ENCODE peak calls at places on chromosomes 7 and 10, in four cellular contexts. One of them, this sample, is unnamed.

GRCh38 chr10:92995509-92995908 is 65.1 kb upstream of the CYP26C1 start:
- DNase-seq in AG10803: no peak
- DNase-seq in cardiac fibroblast: no peak
- DNase-seq in heart right ventricle: no peak
- DNase-seq in this sample: no peak

GRCh38 chr7:50209461-50210161 is 94.9 kb upstream of the IKZF1 start:
- DNase-seq in AG10803: no peak
- DNase-seq in cardiac fibroblast: no peak
- DNase-seq in heart right ventricle: no peak
- DNase-seq in this sample: no peak

GRCh38 chr10:10910634-10911033 is 107.0 kb upstream of the CELF2 start:
- DNase-seq in AG10803: no peak
- DNase-seq in cardiac fibroblast: no peak
- DNase-seq in heart right ventricle: no peak
- DNase-seq in this sample: no peak

GRCh38 chr7:5636914-5637313 is 144.5 kb downstream of the RNF216 start:
- DNase-seq in AG10803: peak
- DNase-seq in cardiac fibroblast: peak
- DNase-seq in heart right ventricle: peak
- DNase-seq in this sample: peak

GRCh38 chr7:156074982-156075615 is 262.8 kb upstream of the SHH start:
- DNase-seq in heart right ventricle: no peak
- DNase-seq in cardiac fibroblast: no peak
- DNase-seq in AG10803: no peak
- DNase-seq in this sample: no peak

GRCh38 chr10:29142516-29143314 is 146.2 kb upstream of the LYZL1 start:
- DNase-seq in AG10803: no peak
- DNase-seq in heart right ventricle: no peak
- DNase-seq in cardiac fibroblast: no peak
- DNase-seq in this sample: no peak

GRCh38 chr10:8586504-8586903 is 532.0 kb downstream of the GATA3 start:
- DNase-seq in heart right ventricle: no peak
- DNase-seq in AG10803: no peak
- DNase-seq in cardiac fibroblast: no peak
- DNase-seq in this sample: no peak

GRCh38 chr7:47580175-47580701 is 1.7 kb downstream of the TNS3 start:
- DNase-seq in cardiac fibroblast: peak
- DNase-seq in heart right ventricle: no peak
- DNase-seq in AG10803: no peak
- DNase-seq in this sample: no peak

GRCh38 chr7:154171422-154171821 is 119.2 kb downstream of the DPP6 start:
- DNase-seq in cardiac fibroblast: no peak
- DNase-seq in heart right ventricle: no peak
- DNase-seq in AG10803: no peak
- DNase-seq in this sample: no peak

GRCh38 chr7:90752051-90752450 is 155.9 kb downstream of the CDK14 start:
- DNase-seq in heart right ventricle: no peak
- DNase-seq in cardiac fibroblast: no peak
- DNase-seq in AG10803: no peak
- DNase-seq in this sample: no peak

GRCh38 chr7:90749262-90749661 is 153.1 kb downstream of the CDK14 start:
- DNase-seq in heart right ventricle: no peak
- DNase-seq in cardiac fibroblast: no peak
- DNase-seq in AG10803: no peak
- DNase-seq in this sample: no peak

GRCh38 chr7:90751595-90751994 is 155.5 kb downstream of the CDK14 start:
- DNase-seq in heart right ventricle: no peak
- DNase-seq in AG10803: no peak
- DNase-seq in cardiac fibroblast: no peak
- DNase-seq in this sample: no peak

GRCh38 chr7:90747521-90747920 is 151.4 kb downstream of the CDK14 start:
- DNase-seq in cardiac fibroblast: no peak
- DNase-seq in heart right ventricle: no peak
- DNase-seq in AG10803: no peak
- DNase-seq in this sample: no peak

DNA sequence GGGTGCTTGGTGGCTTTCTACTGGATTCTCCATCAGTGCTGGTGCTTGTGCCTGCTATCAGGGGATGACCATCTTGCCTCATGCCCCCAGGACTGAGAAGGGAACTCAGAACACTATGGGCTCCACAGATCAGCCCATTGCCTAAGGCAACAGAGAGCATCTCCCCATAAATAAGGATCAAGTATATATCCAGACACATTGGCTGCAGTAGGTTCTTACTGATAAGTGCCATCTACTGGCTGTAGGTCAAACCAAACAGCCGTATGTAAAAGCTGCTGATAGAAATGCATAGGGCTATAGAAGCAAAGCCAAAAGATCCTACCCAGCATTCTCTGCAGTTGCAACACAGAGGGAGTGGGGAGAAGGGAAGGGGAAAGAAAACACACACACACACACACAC is 153.7 kb downstream of the CDK14 start:
- DNase-seq in heart right ventricle: no peak
- DNase-seq in cardiac fibroblast: no peak
- DNase-seq in AG10803: peak
- DNase-seq in this sample: no peak
- TF ChIP-seq CTCF in heart right ventricle: no peak
- TF ChIP-seq CTCF in cardiac fibroblast: peak
- TF ChIP-seq CTCF in AG10803: peak
- TF ChIP-seq CTCF in this sample: peak

GRCh38 chr7:69211336-69211735 is 386.9 kb upstream of the AUTS2 start:
- DNase-seq in AG10803: no peak
- DNase-seq in cardiac fibroblast: no peak
- DNase-seq in heart right ventricle: no peak
- DNase-seq in this sample: no peak

GRCh38 chr7:69208848-69209247 is 389.4 kb upstream of the AUTS2 start:
- DNase-seq in AG10803: no peak
- DNase-seq in heart right ventricle: no peak
- DNase-seq in cardiac fibroblast: no peak
- DNase-seq in this sample: no peak

GRCh38 chr7:69213882-69214281 is 384.4 kb upstream of the AUTS2 start:
- DNase-seq in cardiac fibroblast: no peak
- DNase-seq in AG10803: peak
- DNase-seq in heart right ventricle: no peak
- DNase-seq in this sample: no peak

GRCh38 chr7:69211739-69212138 is 386.5 kb upstream of the AUTS2 start:
- DNase-seq in heart right ventricle: no peak
- DNase-seq in cardiac fibroblast: no peak
- DNase-seq in AG10803: no peak
- DNase-seq in this sample: no peak
- TF ChIP-seq CTCF in heart right ventricle: no peak
- TF ChIP-seq CTCF in cardiac fibroblast: no peak
- TF ChIP-seq CTCF in AG10803: no peak
- TF ChIP-seq CTCF in this sample: no peak

GRCh38 chr7:54841772-54842707 is 83.0 kb upstream of the SEC61G start:
- DNase-seq in cardiac fibroblast: peak
- DNase-seq in heart right ventricle: peak
- DNase-seq in AG10803: peak
- DNase-seq in this sample: peak
- TF ChIP-seq CTCF in cardiac fibroblast: peak
- TF ChIP-seq CTCF in heart right ventricle: peak
- TF ChIP-seq CTCF in AG10803: peak
- TF ChIP-seq CTCF in this sample: peak

GRCh38 chr10:15168781-15169554 is 475 bp upstream of the NMT2 start:
- DNase-seq in AG10803: peak
- DNase-seq in cardiac fibroblast: peak
- DNase-seq in heart right ventricle: peak
- DNase-seq in this sample: peak

GRCh38 chr10:15167411-15168295 is 840 bp downstream of the NMT2 start:
- DNase-seq in heart right ventricle: peak
- DNase-seq in cardiac fibroblast: peak
- DNase-seq in AG10803: peak
- DNase-seq in this sample: no peak

GRCh38 chr10:15166325-15166724 is 2.2 kb downstream of the NMT2 start:
- DNase-seq in AG10803: no peak
- DNase-seq in cardiac fibroblast: no peak
- DNase-seq in heart right ventricle: no peak
- DNase-seq in this sample: no peak

GRCh38 chr10:15169555-15170407 is 1.3 kb upstream of the NMT2 start:
- DNase-seq in cardiac fibroblast: no peak
- DNase-seq in heart right ventricle: peak
- DNase-seq in AG10803: peak
- DNase-seq in this sample: no peak

GRCh38 chr10:15168296-15168780 is at the start of gene NMT2:
- DNase-seq in AG10803: no peak
- DNase-seq in cardiac fibroblast: no peak
- DNase-seq in heart right ventricle: peak
- DNase-seq in this sample: no peak
- TF ChIP-seq CTCF in AG10803: peak
- TF ChIP-seq CTCF in cardiac fibroblast: peak
- TF ChIP-seq CTCF in heart right ventricle: peak
- TF ChIP-seq CTCF in this sample: peak

DNA sequence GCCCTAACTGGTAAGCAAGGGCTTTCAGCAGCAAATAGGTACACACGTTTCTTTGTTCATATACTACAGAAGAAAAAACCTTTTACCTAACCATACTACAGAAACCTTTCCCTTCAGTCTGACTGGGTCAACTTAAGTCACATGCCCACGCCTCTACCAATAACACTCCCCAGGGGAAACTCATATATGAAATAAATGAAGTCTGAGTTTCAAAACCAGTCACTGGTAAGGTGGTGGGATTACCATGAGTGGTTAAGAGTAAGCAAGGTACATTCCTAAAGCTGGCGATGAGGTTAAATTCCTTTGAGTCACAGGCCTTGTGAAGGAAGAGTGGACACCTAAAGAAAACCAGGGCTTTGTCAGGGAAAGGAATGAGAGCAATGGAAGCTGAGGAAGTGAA is 21.4 kb upstream of the KIF20B start:
- DNase-seq in AG10803: no peak
- DNase-seq in heart right ventricle: no peak
- DNase-seq in cardiac fibroblast: no peak
- DNase-seq in this sample: no peak
- TF ChIP-seq CTCF in AG10803: no peak
- TF ChIP-seq CTCF in heart right ventricle: no peak
- TF ChIP-seq CTCF in cardiac fibroblast: no peak
- TF ChIP-seq CTCF in this sample: no peak

GRCh38 chr10:111347386-111348005 is 270.7 kb downstream of the ADRA2A start:
- DNase-seq in AG10803: no peak
- DNase-seq in heart right ventricle: no peak
- DNase-seq in cardiac fibroblast: no peak
- DNase-seq in this sample: no peak

GRCh38 chr10:111348049-111348448 is 271.2 kb downstream of the ADRA2A start:
- DNase-seq in cardiac fibroblast: no peak
- DNase-seq in heart right ventricle: no peak
- DNase-seq in AG10803: no peak
- DNase-seq in this sample: no peak

DNA sequence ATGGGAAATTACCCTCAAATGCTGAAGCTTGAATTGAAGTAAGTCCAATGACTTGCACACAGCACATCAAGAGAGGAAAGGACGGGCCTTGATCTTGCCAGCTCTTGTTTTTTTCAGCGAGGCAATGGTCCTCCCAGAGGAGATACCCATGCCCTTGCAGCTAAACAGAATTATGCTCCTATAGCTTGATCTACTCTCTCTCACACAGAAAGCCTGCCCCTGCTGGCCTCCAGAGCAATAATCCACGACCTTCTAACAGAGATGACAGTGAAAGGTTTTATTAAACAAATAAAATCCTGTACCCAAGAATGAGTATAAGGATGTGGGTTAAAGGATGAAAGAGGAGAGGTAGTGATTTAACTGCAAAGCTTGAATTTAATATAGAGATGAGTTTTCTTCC is 268.0 kb downstream of the ADRA2A start:
- DNase-seq in cardiac fibroblast: peak
- DNase-seq in AG10803: peak
- DNase-seq in heart right ventricle: no peak
- DNase-seq in this sample: no peak
- TF ChIP-seq CTCF in cardiac fibroblast: no peak
- TF ChIP-seq CTCF in AG10803: peak
- TF ChIP-seq CTCF in heart right ventricle: peak
- TF ChIP-seq CTCF in this sample: peak

GRCh38 chr7:25321424-25321823 is 93.1 kb upstream of the NPVF start:
- DNase-seq in AG10803: no peak
- DNase-seq in heart right ventricle: no peak
- DNase-seq in cardiac fibroblast: no peak
- DNase-seq in this sample: no peak
- TF ChIP-seq CTCF in AG10803: no peak
- TF ChIP-seq CTCF in heart right ventricle: no peak
- TF ChIP-seq CTCF in cardiac fibroblast: no peak
- TF ChIP-seq CTCF in this sample: no peak

DNA sequence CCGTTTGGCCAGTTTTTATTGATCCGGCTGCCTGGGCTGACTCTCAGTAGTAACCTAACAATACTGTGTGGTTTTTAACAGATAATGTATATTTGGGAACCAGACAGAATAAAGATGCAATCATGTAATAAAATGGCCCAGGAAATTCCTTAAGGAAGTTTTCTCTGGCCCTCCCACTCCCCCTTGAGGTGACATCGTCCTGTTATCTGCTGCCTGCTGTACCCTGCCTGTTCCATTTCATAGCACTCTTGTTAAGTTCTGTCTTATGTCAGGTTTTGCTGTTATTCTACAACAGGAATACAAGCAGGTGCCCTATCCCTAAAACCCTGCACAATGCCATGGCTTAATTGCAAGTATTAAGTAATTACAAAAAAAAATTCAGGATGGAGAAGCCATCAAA is 12.5 kb downstream of the ITGB8 start:
- DNase-seq in AG10803: no peak
- DNase-seq in cardiac fibroblast: no peak
- DNase-seq in heart right ventricle: no peak
- DNase-seq in this sample: no peak
- TF ChIP-seq CTCF in AG10803: peak
- TF ChIP-seq CTCF in cardiac fibroblast: no peak
- TF ChIP-seq CTCF in heart right ventricle: peak
- TF ChIP-seq CTCF in this sample: no peak

GRCh38 chr7:101093907-101094306 is 8.6 kb downstream of the TRIM56 start:
- DNase-seq in cardiac fibroblast: peak
- DNase-seq in heart right ventricle: no peak
- DNase-seq in AG10803: peak
- DNase-seq in this sample: no peak
- TF ChIP-seq CTCF in cardiac fibroblast: no peak
- TF ChIP-seq CTCF in heart right ventricle: no peak
- TF ChIP-seq CTCF in AG10803: no peak
- TF ChIP-seq CTCF in this sample: no peak

GRCh38 chr10:103696411-103697145 is 158.8 kb downstream of the SH3PXD2A start:
- DNase-seq in heart right ventricle: peak
- DNase-seq in AG10803: peak
- DNase-seq in cardiac fibroblast: peak
- DNase-seq in this sample: peak
- TF ChIP-seq CTCF in heart right ventricle: peak
- TF ChIP-seq CTCF in AG10803: peak
- TF ChIP-seq CTCF in cardiac fibroblast: peak
- TF ChIP-seq CTCF in this sample: peak

This sample was measured in AG09319.